ENCODE peak calls at places on chromosomes 2 and 18, in seven cellular contexts. Y is mesothelial cell of epicardium, P is nephron progenitor cell, J is skeletal muscle cell, Z is amniotic stem cell, N is hepatocyte, R is progenitor cell of endocrine pancreas. U is an unnamed sample.

GRCh38 chr2:195613922-195614321 is 43.1 kb upstream of the SLC39A10 start:
- DNase-seq in N (peak; percentile 61), R (no peak), Z (peak; percentile 73), J (peak; percentile 64), Y (no peak), P (no peak), U (peak; percentile 77)

GRCh38 chr2:168429988-168430387 is 26.1 kb upstream of the CERS6 start:
- DNase-seq in Z (no peak), J (no peak), P (no peak), Y (no peak), R (no peak), N (no peak), U (no peak)

GRCh38 chr2:31894656-31895055 is 116.2 kb downstream of the MEMO1 start:
- DNase-seq in P (no peak), Y (no peak), N (no peak), J (no peak), Z (no peak), R (no peak), U (no peak)

GRCh38 chr18:56861244-56861643 is 210.1 kb downstream of the WDR7 start:
- DNase-seq in N (peak; percentile 29), Y (no peak), P (no peak), J (no peak), R (no peak), Z (no peak), U (no peak)

GRCh38 chr2:238290715-238291549 is 2.5 kb upstream of the PER2 start:
- DNase-seq in R (no peak), N (no peak), J (no peak), Y (no peak), Z (no peak), P (no peak), U (no peak)

GRCh38 chr2:36780231-36780808 is 83.8 kb downstream of the VIT start:
- DNase-seq in P (peak; percentile 26), R (no peak), J (peak; percentile 18), N (peak; percentile 74), Y (no peak), Z (peak; percentile 24), U (peak; percentile 38)

GRCh38 chr2:47534179-47534919 is 131.4 kb downstream of the MSH2 start:
- DNase-seq in Y (no peak), P (peak; percentile 19), Z (peak; percentile 39), R (no peak), J (peak; percentile 81), N (peak; percentile 77), U (peak; percentile 55)

GRCh38 chr2:43169987-43170732 is 56.2 kb downstream of the ZFP36L2 start:
- DNase-seq in Z (no peak), R (no peak), Y (no peak), N (no peak), P (peak; percentile 46), J (no peak), U (no peak)

GRCh38 chr2:161146996-161147395 is 13.2 kb upstream of the TANK start:
- DNase-seq in N (no peak), Y (no peak), P (no peak), R (no peak), J (no peak), Z (no peak), U (no peak)

GRCh38 chr2:14633451-14634211 is 1.1 kb downstream of the LRATD1 start:
- DNase-seq in P (peak; percentile 31), N (peak; percentile 10), J (no peak), Z (no peak), R (peak; percentile 24), Y (peak; percentile 40), U (no peak)

GRCh38 chr2:112301171-112301584 is 25.8 kb downstream of the ZC3H6 start:
- DNase-seq in P (no peak), J (no peak), N (peak; percentile 25), Y (no peak), Z (no peak), R (no peak), U (no peak)

GRCh38 chr2:60463249-60463648 is 90.2 kb downstream of the BCL11A start:
- DNase-seq in Y (peak; percentile 59), R (no peak), N (peak; percentile 61), J (peak; percentile 68), Z (no peak), P (no peak), U (no peak)

GRCh38 chr2:132547089-132547687 is 122.8 kb downstream of the LYPD1 start:
- DNase-seq in Z (peak; percentile 59), P (peak; percentile 77), J (peak; percentile 46), R (peak; percentile 51), Y (peak; percentile 78), N (peak; percentile 87), U (peak; percentile 61)

U was measured in AG04450.